ENCODE peak calls at places on chromosomes 16 and 17, in eight cellular contexts. C, J, A, E, P, L, X and G are unnamed samples.

GRCh38 chr16:83813818-83814653 is 6.3 kb downstream of the HSBP1 start:
- DNase-seq in J (peak; percentile 48), L (peak; percentile 21), A (peak; percentile 53), C (peak; percentile 78), P (peak; percentile 68), X (peak; percentile 79), E (peak; percentile 60), G (no peak)

GRCh38 chr17:76261421-76262215 is 3.5 kb upstream of the UBALD2 start:
- DNase-seq in L (peak; percentile 74), P (no peak), C (no peak), A (no peak), E (peak; percentile 35), J (peak; percentile 22), X (no peak), G (peak; percentile 68)

GRCh38 chr17:77546772-77547201 is 406.0 kb downstream of the SEC14L1 start:
- DNase-seq in P (no peak), C (no peak), L (no peak), J (no peak), E (no peak), A (no peak), X (no peak), G (no peak)

GRCh38 chr17:29054835-29055234 is 11.9 kb downstream of the PIPOX start:
- DNase-seq in X (no peak), J (no peak), A (no peak), C (no peak), E (no peak), L (no peak), P (no peak), G (no peak)

GRCh38 chr16:9546438-9546786 is 455.0 kb downstream of the HAPSTR1 start:
- DNase-seq in P (no peak), X (no peak), L (no peak), A (no peak), C (no peak), J (no peak), E (no peak), G (no peak)

GRCh38 chr17:30586818-30587595 is 109.8 kb downstream of the GOSR1 start:
- DNase-seq in A (peak; percentile 35), E (peak; percentile 84), L (no peak), P (peak; percentile 24), C (no peak), J (peak; percentile 21), X (peak; percentile 79), G (no peak)

GRCh38 chr17:17364338-17364667 is 61.1 kb downstream of the NT5M start:
- DNase-seq in J (no peak), C (no peak), L (no peak), A (no peak), X (no peak), P (no peak), E (no peak), G (no peak)

GRCh38 chr17:14048169-14048568 is 21.1 kb upstream of the COX10 start:
- DNase-seq in E (peak; percentile 9), X (no peak), J (no peak), P (no peak), L (no peak), C (no peak), A (no peak), G (peak; percentile 18)

GRCh38 chr16:68086336-68086821 is 1.2 kb downstream of the NFATC3 start:
- DNase-seq in J (peak; percentile 48), E (peak; percentile 60), A (no peak), C (no peak), X (peak; percentile 43), P (peak; percentile 53), L (no peak), G (no peak)

GRCh38 chr16:88941933-88942909 is 34.8 kb downstream of the CBFA2T3 start:
- DNase-seq in A (no peak), J (no peak), L (peak; percentile 72), E (no peak), C (no peak), X (peak; percentile 15), P (peak; percentile 1), G (peak; percentile 95)

GRCh38 chr16:30748634-30749445 is 615 bp downstream of the PHKG2 start:
- DNase-seq in X (peak; percentile 57), J (peak; percentile 24), L (no peak), A (no peak), E (peak; percentile 50), P (peak; percentile 23), C (no peak), G (peak; percentile 70)

GRCh38 chr17:82602986-82603385 is 45.3 kb downstream of the WDR45B start:
- DNase-seq in X (peak; percentile 57), L (no peak), J (no peak), P (no peak), A (no peak), C (no peak), E (no peak), G (no peak)

GRCh38 chr16:48011888-48012658 is 143.7 kb downstream of the ABCC12 start:
- DNase-seq in P (no peak), X (no peak), C (no peak), L (no peak), E (no peak), J (no peak), A (no peak), G (no peak)
- TF ChIP-seq CTCF in P (no peak), X (no peak), C (no peak), L (no peak), E (no peak), J (no peak), A (no peak), G (no peak)

DNA sequence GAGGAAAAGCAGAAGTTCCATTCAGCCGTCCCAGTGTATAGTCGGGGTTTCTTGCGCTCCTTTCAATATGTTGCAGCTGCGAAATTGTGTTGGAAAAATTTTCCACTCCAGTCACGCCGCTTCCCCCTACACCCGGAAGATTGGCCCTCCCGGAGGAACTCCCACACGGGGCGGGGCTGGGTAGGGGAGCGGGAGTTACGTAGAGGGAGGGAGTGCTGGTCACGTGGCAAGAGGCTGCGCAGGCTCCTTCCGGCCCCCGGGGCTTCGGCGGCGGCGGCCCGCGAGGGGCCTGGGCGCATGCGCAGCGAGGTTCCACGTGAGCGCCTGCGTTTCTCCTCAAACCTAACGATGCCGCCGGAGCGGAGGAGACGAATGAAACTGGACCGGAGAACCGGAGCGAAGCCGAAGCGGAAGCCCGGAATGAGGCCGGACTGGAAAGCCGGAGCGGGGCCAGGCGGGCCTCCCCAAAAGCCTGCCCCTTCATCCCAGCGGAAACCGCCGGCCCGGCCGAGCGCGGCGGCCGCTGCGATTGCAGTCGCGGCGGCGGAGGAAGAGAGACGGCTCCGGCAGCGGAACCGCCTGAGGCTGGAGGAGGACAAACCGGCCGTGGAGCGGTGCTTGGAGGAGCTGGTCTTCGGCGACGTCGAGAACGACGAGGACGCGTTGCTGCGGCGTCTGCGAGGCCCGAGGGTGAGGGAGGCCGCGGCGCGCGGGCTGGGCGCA is at the start of gene UTP18:
- DNase-seq in X (peak; percentile 99), C (peak; percentile 95), L (peak; percentile 98), E (peak; percentile 95), P (peak; percentile 98), J (peak; percentile 98), A (peak; percentile 93), G (peak; percentile 97)
- TF ChIP-seq CTCF in X (no peak), C (no peak), L (no peak), E (no peak), P (no peak), J (no peak), A (no peak), G (no peak)

GRCh38 chr17:40121886-40122465 is at the start of gene MSL1:
- DNase-seq in C (no peak), E (no peak), L (peak; percentile 83), P (peak; percentile 79), J (peak; percentile 69), X (peak; percentile 82), A (no peak), G (peak; percentile 97)

GRCh38 chr17:40122944-40123810 is 1.4 kb downstream of the MSL1 start:
- DNase-seq in E (no peak), L (peak; percentile 59), J (peak; percentile 55), X (peak; percentile 60), P (peak; percentile 45), A (no peak), C (no peak), G (peak; percentile 76)

GRCh38 chr17:40123811-40124114 is 2.0 kb downstream of the MSL1 start:
- DNase-seq in E (no peak), X (no peak), A (no peak), L (no peak), J (no peak), P (no peak), C (no peak), G (no peak)

GRCh38 chr17:40121191-40121885 is 433 bp upstream of the MSL1 start:
- DNase-seq in E (no peak), C (no peak), L (peak; percentile 50), X (peak; percentile 49), P (peak; percentile 56), A (no peak), J (peak; percentile 55), G (no peak)

DNA sequence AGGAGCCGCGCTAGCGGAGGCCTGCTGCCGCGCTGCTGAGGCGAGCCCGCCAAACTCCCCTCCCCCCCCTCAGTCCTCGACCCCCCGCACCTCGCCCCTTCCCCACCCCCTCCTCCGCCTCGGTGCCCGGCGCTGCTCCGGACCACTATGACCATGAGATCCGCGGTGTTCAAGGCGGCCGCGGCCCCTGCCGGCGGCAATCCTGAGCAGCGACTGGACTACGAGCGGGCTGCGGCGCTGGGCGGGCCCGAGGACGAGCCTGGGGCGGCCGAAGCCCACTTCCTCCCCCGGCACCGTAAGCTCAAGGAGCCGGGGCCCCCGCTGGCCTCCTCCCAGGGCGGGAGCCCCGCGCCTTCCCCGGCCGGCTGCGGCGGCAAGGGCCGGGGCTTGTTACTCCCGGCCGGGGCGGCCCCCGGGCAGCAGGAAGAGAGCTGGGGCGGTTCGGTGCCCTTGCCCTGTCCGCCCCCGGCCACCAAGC is 734 bp downstream of the MSL1 start:
- DNase-seq in E (no peak), A (no peak), X (peak; percentile 64), P (peak; percentile 45), J (no peak), C (no peak), L (peak; percentile 72), G (peak; percentile 76)
- TF ChIP-seq CTCF in E (no peak), A (no peak), X (peak; percentile 43), P (peak; percentile 18), J (peak; percentile 41), C (peak; percentile 33), L (no peak), G (peak; percentile 23)

DNA sequence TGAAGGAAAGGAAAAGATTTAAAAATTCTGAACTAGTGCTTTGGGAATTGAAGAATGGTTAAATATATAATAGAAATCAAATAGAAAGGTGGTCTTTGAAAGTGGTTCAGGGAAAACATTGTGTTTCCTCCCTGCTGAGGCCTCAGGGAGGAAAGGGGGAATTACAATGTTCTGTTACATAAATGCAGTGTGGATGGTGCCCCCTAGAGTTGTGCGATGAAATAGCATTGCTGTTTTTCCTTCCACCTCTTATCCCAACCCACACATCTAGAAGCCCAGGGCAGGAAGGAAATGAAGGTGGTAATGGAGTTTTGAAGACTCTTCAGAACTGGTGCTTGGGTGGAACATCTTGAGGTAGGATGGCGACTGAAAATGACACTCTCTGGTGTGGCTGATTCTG is 6.4 kb upstream of the TOX3 start:
- DNase-seq in J (no peak), P (no peak), E (no peak), L (no peak), X (no peak), A (no peak), C (no peak), G (no peak)
- TF ChIP-seq CTCF in J (no peak), P (no peak), E (no peak), L (peak; percentile 3), X (no peak), A (no peak), C (peak; percentile 11), G (peak; percentile 14)